ENCODE peak calls at places on chromosome 5, in seven cellular contexts. G is lower leg skin, J is PC-3, Z is fibroblast of the aortic adventitia, E is tibial nerve, D is PC-9, W is left ventricle myocardium inferior. A is an unnamed sample.

GRCh38 chr5:134543820-134544692 is 18.6 kb downstream of the JADE2 start:
- DNase-seq in G (no peak), J (no peak), Z (no peak), E (no peak), D (no peak), W (peak; percentile 15), A (no peak)

GRCh38 chr5:141084487-141084989 is 9.9 kb upstream of the PCDHB2 start:
- DNase-seq in G (no peak), J (peak; percentile 47), Z (peak; percentile 30), E (no peak), D (peak; percentile 39), W (no peak), A (peak; percentile 42)

GRCh38 chr5:101431201-101431600 is 528.1 kb upstream of the ST8SIA4 start:
- DNase-seq in G (no peak), J (no peak), Z (no peak), E (no peak), D (no peak), W (no peak), A (no peak)

GRCh38 chr5:17292434-17293015 is 75.1 kb downstream of the BASP1 start:
- DNase-seq in G (no peak), J (no peak), Z (no peak), E (no peak), D (no peak), W (no peak), A (no peak)

GRCh38 chr5:14420136-14420808 is 161.3 kb upstream of the OTULINL start:
- DNase-seq in G (no peak), J (no peak), Z (no peak), E (no peak), D (no peak), W (no peak), A (no peak)

GRCh38 chr5:83011990-83012389 is 65.2 kb downstream of the TMEM167A start:
- DNase-seq in G (no peak), J (no peak), Z (no peak), E (no peak), D (no peak), W (no peak), A (no peak)

GRCh38 chr5:154487541-154487940 is 9.5 kb upstream of the HAND1 start:
- DNase-seq in G (peak; percentile 8), J (no peak), Z (no peak), E (no peak), D (no peak), W (no peak), A (no peak)

GRCh38 chr5:126455728-126456127 is 32.5 kb downstream of the GRAMD2B start:
- DNase-seq in G (no peak), J (no peak), Z (no peak), E (no peak), D (no peak), W (no peak), A (no peak)

GRCh38 chr5:64147379-64147778 is 18.3 kb upstream of the RNF180 start:
- DNase-seq in G (no peak), J (no peak), Z (no peak), E (no peak), D (no peak), W (no peak), A (no peak)

GRCh38 chr5:173315495-173316352 is 12.5 kb downstream of the STC2 start:
- DNase-seq in G (peak; percentile 78), J (peak; percentile 57), Z (peak; percentile 60), E (no peak), D (peak; percentile 72), W (no peak), A (peak; percentile 96)

GRCh38 chr5:113202904-113203716 is 226.5 kb downstream of the DCP2 start:
- DNase-seq in G (peak; percentile 90), J (no peak), Z (no peak), E (peak; percentile 20), D (peak; percentile 77), W (peak; percentile 85), A (peak; percentile 73)

GRCh38 chr5:113451797-113452196 is 17.0 kb upstream of the TSSK1B start:
- DNase-seq in G (no peak), J (no peak), Z (peak; percentile 46), E (no peak), D (no peak), W (no peak), A (no peak)

GRCh38 chr5:62576570-62577172 is 1.9 kb upstream of the LRRC70 start:
- DNase-seq in G (no peak), J (no peak), Z (no peak), E (no peak), D (no peak), W (no peak), A (no peak)

GRCh38 chr5:79112703-79113058 is 1.1 kb downstream of the BHMT start:
- DNase-seq in G (no peak), J (no peak), Z (no peak), E (no peak), D (no peak), W (no peak), A (no peak)

GRCh38 chr5:79109527-79110492 is 1.8 kb upstream of the BHMT start:
- DNase-seq in G (no peak), J (peak; percentile 44), Z (no peak), E (no peak), D (no peak), W (peak; percentile 23), A (no peak)

GRCh38 chr5:79111960-79112702 is 522 bp downstream of the BHMT start:
- DNase-seq in G (no peak), J (no peak), Z (no peak), E (no peak), D (no peak), W (no peak), A (no peak)

GRCh38 chr5:79108792-79109191 is 2.8 kb upstream of the BHMT start:
- DNase-seq in G (no peak), J (no peak), Z (no peak), E (no peak), D (no peak), W (no peak), A (no peak)

DNA sequence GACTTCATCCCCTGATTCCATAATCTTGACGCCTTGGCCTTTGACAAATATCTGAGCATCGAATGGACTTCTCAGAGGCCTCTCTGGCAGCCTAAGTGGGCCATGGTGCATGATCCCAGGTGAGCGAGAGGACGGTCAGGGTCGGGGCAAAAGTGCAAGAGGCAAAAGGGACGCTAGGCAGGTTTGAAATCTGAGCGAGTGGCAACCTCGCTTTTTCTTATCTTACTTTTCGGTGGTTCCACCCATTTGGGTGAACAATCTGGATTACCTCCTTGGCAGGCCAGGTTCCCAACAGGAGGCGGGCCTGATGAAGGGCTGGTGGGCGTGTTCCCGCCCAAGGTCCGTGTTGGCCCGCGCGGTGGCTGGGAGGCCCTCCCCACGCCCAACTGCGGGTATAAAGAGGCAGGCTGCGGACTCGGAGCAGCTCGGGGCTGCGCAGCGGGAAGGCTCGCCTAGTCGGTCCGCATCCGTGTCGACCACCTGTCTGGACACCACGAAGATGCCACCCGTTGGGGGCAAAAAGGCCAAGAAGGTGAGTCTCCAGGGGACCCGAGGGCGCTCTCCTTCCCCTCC is at the start of gene BHMT:
- DNase-seq in G (no peak), J (no peak), Z (no peak), E (no peak), D (no peak), W (no peak), A (no peak)
- H3K4me3 ChIP-seq in G (no peak within 1 kb of the TSS), J (no peak within 1 kb of the TSS), Z (no peak within 1 kb of the TSS), E (no peak within 1 kb of the TSS), D (no peak within 1 kb of the TSS), W (peak within 1 kb of the TSS; percentile 40), A (no peak within 1 kb of the TSS)

GRCh38 chr5:156406023-156406422 is 79.1 kb downstream of the SGCD start:
- DNase-seq in G (no peak), J (no peak), Z (no peak), E (no peak), D (no peak), W (no peak), A (no peak)

GRCh38 chr5:156411957-156412356 is 85.0 kb downstream of the SGCD start:
- DNase-seq in G (no peak), J (no peak), Z (no peak), E (no peak), D (no peak), W (no peak), A (no peak)

GRCh38 chr5:156414381-156414780 is 87.4 kb downstream of the SGCD start:
- DNase-seq in G (no peak), J (no peak), Z (no peak), E (no peak), D (no peak), W (no peak), A (peak; percentile 80)

GRCh38 chr5:156409834-156410233 is 82.9 kb downstream of the SGCD start:
- DNase-seq in G (no peak), J (no peak), Z (peak; percentile 25), E (no peak), D (no peak), W (no peak), A (no peak)

DNA sequence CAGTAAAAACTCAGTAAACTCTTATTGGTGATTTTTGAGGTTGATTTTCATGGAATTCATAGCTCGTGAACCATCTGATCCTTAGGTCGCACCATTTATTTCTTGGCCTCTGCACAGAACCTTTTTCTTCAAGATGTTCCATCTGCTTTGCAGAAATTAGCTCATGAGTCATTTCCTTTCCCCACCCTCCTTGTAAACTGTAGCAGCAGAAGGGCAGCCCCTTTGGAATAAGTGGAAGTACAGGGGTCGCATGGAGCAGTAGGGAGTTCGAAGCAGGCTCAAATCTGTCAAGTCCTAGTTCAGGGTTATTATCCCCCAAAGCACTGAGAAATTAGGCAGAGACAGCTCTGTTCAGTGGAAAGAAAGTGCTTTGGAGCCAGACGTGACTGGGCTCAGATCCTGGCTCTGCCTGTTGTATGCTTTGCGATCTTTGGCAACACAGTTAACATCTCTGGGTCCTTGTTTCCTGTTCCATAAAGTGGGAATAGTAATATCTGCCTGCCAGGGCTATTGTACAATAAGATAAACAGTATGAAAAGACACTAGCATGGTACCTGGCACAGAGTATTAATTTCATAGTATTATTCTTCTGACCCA is 84.3 kb downstream of the SGCD start:
- DNase-seq in G (no peak), J (no peak), Z (peak; percentile 47), E (no peak), D (no peak), W (no peak), A (peak; percentile 88)
- H3K4me3 ChIP-seq in G (no peak overlapping the region), J (no peak overlapping the region), Z (no peak overlapping the region), E (no peak overlapping the region), D (no peak overlapping the region), W (peak overlapping the region; percentile 18), A (no peak overlapping the region)

DNA sequence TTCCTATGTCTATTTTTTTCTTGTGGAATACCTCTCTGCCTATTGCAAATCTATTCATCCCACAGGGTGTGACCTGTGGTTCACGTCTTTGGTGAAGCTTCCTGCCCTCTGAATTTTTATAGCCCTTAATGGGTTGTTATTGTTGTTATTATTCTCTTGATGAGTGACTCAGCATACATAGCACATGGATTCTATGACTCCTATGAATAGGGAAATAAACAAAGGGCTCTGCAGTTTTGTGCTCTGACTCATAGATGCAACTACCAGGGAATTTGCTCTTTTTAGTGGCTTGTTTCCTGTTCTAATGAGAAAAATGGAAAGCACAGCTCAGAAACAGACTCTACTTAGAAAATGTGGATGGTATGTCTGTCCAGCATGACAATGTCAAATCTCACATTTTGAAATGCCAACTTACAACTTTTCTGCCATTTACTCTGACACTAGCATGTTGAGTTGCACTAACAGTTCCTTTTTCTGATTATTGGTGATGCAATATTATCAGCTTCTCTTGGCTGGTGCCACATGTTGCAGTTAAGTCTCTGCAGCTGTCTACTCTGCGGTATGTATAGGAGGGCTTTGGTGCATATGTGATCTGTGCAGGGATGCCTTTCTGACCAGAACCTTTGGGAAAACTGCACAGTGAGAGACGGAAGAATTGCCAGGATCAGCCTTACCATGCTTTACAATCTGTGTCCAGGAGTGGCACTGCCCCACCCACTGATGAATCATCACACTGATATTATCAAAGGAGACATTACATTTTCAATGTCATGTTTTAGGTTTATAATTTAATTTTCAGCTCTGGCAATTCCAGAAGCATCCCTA is 996.4 kb upstream of the WWC1 start:
- DNase-seq in G (no peak), J (peak; percentile 57), Z (peak; percentile 80), E (no peak), D (peak; percentile 93), W (no peak), A (peak; percentile 87)
- H3K4me3 ChIP-seq in G (no peak overlapping the region), J (peak overlapping the region; percentile 1), Z (no peak overlapping the region), E (no peak overlapping the region), D (peak overlapping the region; percentile 35), W (no peak overlapping the region), A (no peak overlapping the region)

GRCh38 chr5:67234671-67235176 is 38.1 kb upstream of the CD180 start:
- DNase-seq in G (no peak), J (peak; percentile 76), Z (peak; percentile 87), E (no peak), D (no peak), W (peak; percentile 40), A (peak; percentile 82)
- H3K4me3 ChIP-seq in G (no peak overlapping the region), J (no peak overlapping the region), Z (no peak overlapping the region), E (peak overlapping the region; percentile 20), D (no peak overlapping the region), W (peak overlapping the region; percentile 46), A (no peak overlapping the region)